ENCODE peak calls at places on chromosomes 3 and 15, in seven cellular contexts. One of them, this sample, is unnamed.

GRCh38 chr3:14879161-14879888 is 60.6 kb downstream of the FGD5 start:
- DNase-seq in sigmoid colon: peak
- DNase-seq in bronchial epithelial cell: no peak
- DNase-seq in cardiac muscle cell: no peak
- DNase-seq in tibial nerve: no peak
- DNase-seq in naive thymus-derived CD4-positive, alpha-beta T cell: peak
- DNase-seq in AG04450: no peak
- DNase-seq in this sample: peak

GRCh38 chr3:46981932-46982471 is 2.5 kb downstream of the NBEAL2 start:
- DNase-seq in sigmoid colon: no peak
- DNase-seq in naive thymus-derived CD4-positive, alpha-beta T cell: no peak
- DNase-seq in bronchial epithelial cell: peak
- DNase-seq in cardiac muscle cell: no peak
- DNase-seq in tibial nerve: no peak
- DNase-seq in AG04450: no peak
- DNase-seq in this sample: no peak

GRCh38 chr3:42057561-42058211 is 33.5 kb upstream of the TRAK1 start:
- DNase-seq in bronchial epithelial cell: no peak
- DNase-seq in tibial nerve: no peak
- DNase-seq in AG04450: no peak
- DNase-seq in cardiac muscle cell: no peak
- DNase-seq in naive thymus-derived CD4-positive, alpha-beta T cell: no peak
- DNase-seq in sigmoid colon: peak
- DNase-seq in this sample: no peak

GRCh38 chr15:42723068-42723467 is 13.9 kb downstream of the CDAN1 start:
- DNase-seq in AG04450: no peak
- DNase-seq in naive thymus-derived CD4-positive, alpha-beta T cell: no peak
- DNase-seq in sigmoid colon: no peak
- DNase-seq in tibial nerve: no peak
- DNase-seq in bronchial epithelial cell: peak
- DNase-seq in cardiac muscle cell: no peak
- DNase-seq in this sample: no peak

GRCh38 chr3:138933981-138934691 is 12.8 kb downstream of the FOXL2 start:
- DNase-seq in bronchial epithelial cell: no peak
- DNase-seq in tibial nerve: no peak
- DNase-seq in cardiac muscle cell: no peak
- DNase-seq in naive thymus-derived CD4-positive, alpha-beta T cell: no peak
- DNase-seq in sigmoid colon: peak
- DNase-seq in AG04450: no peak
- DNase-seq in this sample: no peak

GRCh38 chr15:89492111-89492641 is 4.2 kb downstream of the RHCG start:
- DNase-seq in cardiac muscle cell: peak
- DNase-seq in sigmoid colon: peak
- DNase-seq in bronchial epithelial cell: no peak
- DNase-seq in tibial nerve: no peak
- DNase-seq in AG04450: no peak
- DNase-seq in naive thymus-derived CD4-positive, alpha-beta T cell: no peak
- DNase-seq in this sample: peak

GRCh38 chr3:52456169-52456799 is 880 bp downstream of the NISCH start:
- DNase-seq in bronchial epithelial cell: no peak
- DNase-seq in AG04450: no peak
- DNase-seq in cardiac muscle cell: no peak
- DNase-seq in naive thymus-derived CD4-positive, alpha-beta T cell: peak
- DNase-seq in tibial nerve: no peak
- DNase-seq in sigmoid colon: peak
- DNase-seq in this sample: peak

GRCh38 chr15:23690450-23690852 is 3.3 kb upstream of the NDN start:
- DNase-seq in sigmoid colon: peak
- DNase-seq in AG04450: peak
- DNase-seq in tibial nerve: peak
- DNase-seq in bronchial epithelial cell: no peak
- DNase-seq in cardiac muscle cell: peak
- DNase-seq in naive thymus-derived CD4-positive, alpha-beta T cell: no peak
- DNase-seq in this sample: no peak

GRCh38 chr3:172313671-172314070 is 134.6 kb downstream of the GHSR start:
- DNase-seq in AG04450: no peak
- DNase-seq in sigmoid colon: no peak
- DNase-seq in naive thymus-derived CD4-positive, alpha-beta T cell: no peak
- DNase-seq in tibial nerve: no peak
- DNase-seq in cardiac muscle cell: peak
- DNase-seq in bronchial epithelial cell: peak
- DNase-seq in this sample: no peak

DNA sequence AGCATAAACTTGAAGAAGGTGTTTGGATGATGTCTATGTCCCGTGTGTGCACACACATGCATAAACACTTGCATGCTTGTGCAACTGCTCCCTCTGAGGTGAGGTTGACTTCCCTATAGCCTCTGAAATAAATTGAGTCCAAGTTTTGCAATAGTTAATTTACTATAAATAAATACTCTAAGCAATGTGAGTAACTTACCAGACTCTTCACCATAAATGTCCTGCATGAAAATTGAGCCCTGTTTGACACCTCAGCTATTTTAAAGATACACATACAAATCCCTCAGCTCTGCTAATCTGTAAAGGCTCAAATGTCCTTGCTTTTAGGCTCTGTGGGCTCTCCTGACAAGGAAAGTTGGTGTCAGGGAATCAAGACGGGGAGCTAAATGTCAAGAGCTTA is 37.1 kb downstream of the GJD2 start:
- DNase-seq in naive thymus-derived CD4-positive, alpha-beta T cell: no peak
- DNase-seq in cardiac muscle cell: no peak
- DNase-seq in AG04450: peak
- DNase-seq in bronchial epithelial cell: no peak
- DNase-seq in tibial nerve: no peak
- DNase-seq in sigmoid colon: no peak
- DNase-seq in this sample: no peak
- H3K4me3 ChIP-seq in naive thymus-derived CD4-positive, alpha-beta T cell: no peak
- H3K4me3 ChIP-seq in cardiac muscle cell: no peak
- H3K4me3 ChIP-seq in AG04450: no peak
- H3K4me3 ChIP-seq in bronchial epithelial cell: no peak
- H3K4me3 ChIP-seq in tibial nerve: no peak
- H3K4me3 ChIP-seq in sigmoid colon: no peak
- H3K4me3 ChIP-seq in this sample: no peak

GRCh38 chr3:142027295-142027694 is 122.0 kb downstream of the TFDP2 start:
- DNase-seq in tibial nerve: no peak
- DNase-seq in naive thymus-derived CD4-positive, alpha-beta T cell: no peak
- DNase-seq in cardiac muscle cell: peak
- DNase-seq in sigmoid colon: no peak
- DNase-seq in bronchial epithelial cell: no peak
- DNase-seq in AG04450: no peak
- DNase-seq in this sample: peak
- H3K4me3 ChIP-seq in tibial nerve: peak
- H3K4me3 ChIP-seq in naive thymus-derived CD4-positive, alpha-beta T cell: peak
- H3K4me3 ChIP-seq in cardiac muscle cell: peak
- H3K4me3 ChIP-seq in sigmoid colon: peak
- H3K4me3 ChIP-seq in bronchial epithelial cell: peak
- H3K4me3 ChIP-seq in AG04450: peak
- H3K4me3 ChIP-seq in this sample: peak

GRCh38 chr15:38652183-38652794 is 87.7 kb upstream of the RASGRP1 start:
- DNase-seq in AG04450: no peak
- DNase-seq in bronchial epithelial cell: no peak
- DNase-seq in sigmoid colon: no peak
- DNase-seq in naive thymus-derived CD4-positive, alpha-beta T cell: no peak
- DNase-seq in cardiac muscle cell: no peak
- DNase-seq in tibial nerve: no peak
- DNase-seq in this sample: no peak
- H3K4me3 ChIP-seq in AG04450: no peak
- H3K4me3 ChIP-seq in bronchial epithelial cell: no peak
- H3K4me3 ChIP-seq in sigmoid colon: no peak
- H3K4me3 ChIP-seq in naive thymus-derived CD4-positive, alpha-beta T cell: peak
- H3K4me3 ChIP-seq in cardiac muscle cell: no peak
- H3K4me3 ChIP-seq in tibial nerve: no peak
- H3K4me3 ChIP-seq in this sample: peak

DNA sequence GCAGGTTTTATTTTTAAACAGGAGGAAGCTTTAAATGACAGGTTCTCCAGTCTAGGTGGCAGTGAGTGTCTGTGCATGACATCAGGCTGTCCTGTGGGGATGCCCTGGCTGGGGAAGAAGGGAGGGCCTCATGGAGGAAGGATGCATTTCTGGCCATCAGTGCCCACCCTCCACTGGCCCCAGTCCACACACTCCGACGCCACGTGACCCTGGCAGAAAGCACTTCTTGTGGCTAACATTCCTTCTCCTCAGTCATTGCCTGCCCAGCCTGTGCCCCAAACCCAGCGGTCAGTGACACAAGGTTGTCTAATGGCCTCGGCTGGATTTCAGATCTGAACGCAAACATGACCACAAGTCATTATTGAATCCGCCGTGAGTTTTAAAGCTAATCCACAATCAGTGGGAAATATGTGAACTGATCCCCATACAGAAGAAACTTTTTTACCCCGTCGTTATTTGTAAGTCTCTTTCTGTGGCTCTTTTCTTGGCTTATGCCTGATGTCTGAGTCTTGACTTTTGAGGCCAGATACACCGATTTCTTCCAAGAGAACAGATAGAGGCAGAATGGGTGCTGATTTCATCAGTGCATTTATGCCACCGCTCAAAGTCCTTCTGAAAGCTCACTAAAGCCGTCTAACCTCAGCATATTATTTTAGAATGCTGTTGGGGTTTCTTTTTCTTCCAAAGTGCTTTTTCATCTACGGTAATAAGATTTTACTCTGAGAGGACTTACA is 17.3 kb upstream of the LRRK1 start:
- DNase-seq in cardiac muscle cell: no peak
- DNase-seq in tibial nerve: no peak
- DNase-seq in AG04450: no peak
- DNase-seq in sigmoid colon: peak
- DNase-seq in naive thymus-derived CD4-positive, alpha-beta T cell: no peak
- DNase-seq in bronchial epithelial cell: no peak
- DNase-seq in this sample: no peak
- H3K4me3 ChIP-seq in cardiac muscle cell: no peak
- H3K4me3 ChIP-seq in tibial nerve: no peak
- H3K4me3 ChIP-seq in AG04450: peak
- H3K4me3 ChIP-seq in sigmoid colon: peak
- H3K4me3 ChIP-seq in naive thymus-derived CD4-positive, alpha-beta T cell: no peak
- H3K4me3 ChIP-seq in bronchial epithelial cell: no peak
- H3K4me3 ChIP-seq in this sample: no peak

GRCh38 chr3:3288288-3288687 is 108.8 kb upstream of the CRBN start:
- DNase-seq in cardiac muscle cell: peak
- DNase-seq in naive thymus-derived CD4-positive, alpha-beta T cell: no peak
- DNase-seq in tibial nerve: no peak
- DNase-seq in sigmoid colon: no peak
- DNase-seq in AG04450: no peak
- DNase-seq in bronchial epithelial cell: no peak
- DNase-seq in this sample: no peak
- H3K4me3 ChIP-seq in cardiac muscle cell: no peak
- H3K4me3 ChIP-seq in naive thymus-derived CD4-positive, alpha-beta T cell: no peak
- H3K4me3 ChIP-seq in tibial nerve: no peak
- H3K4me3 ChIP-seq in sigmoid colon: no peak
- H3K4me3 ChIP-seq in AG04450: no peak
- H3K4me3 ChIP-seq in bronchial epithelial cell: no peak
- H3K4me3 ChIP-seq in this sample: no peak

DNA sequence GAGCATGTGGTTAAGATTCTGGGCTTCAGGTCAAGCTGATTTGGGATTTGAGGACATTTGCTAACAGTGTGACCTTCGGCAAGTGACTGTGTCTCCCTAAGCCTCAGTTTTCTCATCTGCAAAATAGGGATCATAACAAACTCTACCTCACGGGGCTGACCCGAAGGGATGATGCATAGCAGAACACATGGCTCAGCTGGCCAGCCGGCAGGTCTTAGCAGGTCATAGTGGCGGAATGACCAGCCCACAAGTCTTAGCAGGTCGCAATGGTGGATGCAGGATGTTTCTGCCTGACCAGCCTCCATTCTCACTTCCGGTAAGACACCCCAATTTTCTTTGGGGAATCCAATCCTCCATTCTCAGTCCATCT is 63.3 kb downstream of the IQSEC1 start:
- DNase-seq in tibial nerve: no peak
- DNase-seq in naive thymus-derived CD4-positive, alpha-beta T cell: no peak
- DNase-seq in cardiac muscle cell: no peak
- DNase-seq in AG04450: no peak
- DNase-seq in sigmoid colon: no peak
- DNase-seq in bronchial epithelial cell: no peak
- DNase-seq in this sample: no peak
- H3K4me3 ChIP-seq in tibial nerve: no peak
- H3K4me3 ChIP-seq in naive thymus-derived CD4-positive, alpha-beta T cell: peak
- H3K4me3 ChIP-seq in cardiac muscle cell: no peak
- H3K4me3 ChIP-seq in AG04450: no peak
- H3K4me3 ChIP-seq in sigmoid colon: no peak
- H3K4me3 ChIP-seq in bronchial epithelial cell: no peak
- H3K4me3 ChIP-seq in this sample: no peak

DNA sequence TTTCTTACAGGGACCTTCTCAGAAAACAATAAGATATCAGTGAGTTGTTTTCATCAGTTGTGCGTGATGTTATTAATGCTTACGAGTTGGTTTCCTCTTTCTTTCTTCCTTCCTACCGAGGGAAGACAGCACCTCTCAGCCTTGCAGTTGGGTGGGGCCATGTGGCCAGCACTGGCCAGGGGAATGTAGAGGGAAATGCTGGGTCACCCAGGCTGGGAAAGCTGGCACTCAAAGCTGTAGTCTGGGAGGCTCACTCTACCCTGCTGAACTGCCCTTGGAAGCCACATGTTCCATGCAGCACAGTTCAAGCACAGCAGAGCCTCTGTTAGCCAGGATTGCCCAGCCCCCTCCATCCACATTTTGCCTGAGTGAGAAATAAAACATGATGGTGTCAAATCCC is 10.1 kb upstream of the CHCHD6 start:
- DNase-seq in cardiac muscle cell: no peak
- DNase-seq in AG04450: no peak
- DNase-seq in tibial nerve: no peak
- DNase-seq in naive thymus-derived CD4-positive, alpha-beta T cell: no peak
- DNase-seq in bronchial epithelial cell: no peak
- DNase-seq in sigmoid colon: no peak
- DNase-seq in this sample: no peak
- H3K4me3 ChIP-seq in cardiac muscle cell: no peak
- H3K4me3 ChIP-seq in AG04450: no peak
- H3K4me3 ChIP-seq in tibial nerve: no peak
- H3K4me3 ChIP-seq in naive thymus-derived CD4-positive, alpha-beta T cell: no peak
- H3K4me3 ChIP-seq in bronchial epithelial cell: no peak
- H3K4me3 ChIP-seq in sigmoid colon: no peak
- H3K4me3 ChIP-seq in this sample: no peak

This sample was measured in DND-41.